ENCODE peak calls at places on chromosomes 12 and 14, in six cellular contexts. W, U, M, F, H and L are unnamed samples. For H3K4me1 and H3K9me3, the result is how much of the 10 kb centered on the place peaks cover.

GRCh38 chr14:76876076-76876475 is 49.9 kb downstream of the LRRC74A start:
- DNase-seq in W (peak), U (peak), M (peak), F (no peak), H (peak), L (no peak)

GRCh38 chr14:94769413-94770250 is at the start of gene GSC:
- DNase-seq in W (peak), U (no peak), M (no peak), F (peak), H (peak), L (no peak)

GRCh38 chr12:6613776-6614512 is 6.8 kb upstream of the CHD4 start:
- DNase-seq in W (peak), U (peak), M (no peak), F (peak), H (peak), L (peak)

GRCh38 chr12:127191124-127191523 is 1075.8 kb upstream of the TMEM132C start:
- DNase-seq in W (no peak), U (no peak), M (no peak), F (no peak), H (no peak), L (no peak)

GRCh38 chr14:93901813-93902212 is 25.3 kb upstream of the FAM181A start:
- DNase-seq in W (no peak), U (no peak), M (no peak), F (peak), H (no peak), L (no peak)

GRCh38 chr14:73463411-73463810 is 5.1 kb upstream of the NUMB start:
- DNase-seq in W (peak), U (peak), M (no peak), F (peak), H (no peak), L (peak)

GRCh38 chr14:92973265-92973797 is 50.4 kb downstream of the CHGA start:
- DNase-seq in W (no peak), U (peak), M (no peak), F (peak), H (peak), L (peak)

GRCh38 chr12:132158677-132159554 is 14.7 kb downstream of the NOC4L start:
- DNase-seq in W (no peak), U (no peak), M (no peak), F (no peak), H (no peak), L (no peak)

GRCh38 chr12:40152783-40153383 is 47.0 kb upstream of the SLC2A13 start:
- DNase-seq in W (peak), U (peak), M (peak), F (no peak), H (peak), L (no peak)

GRCh38 chr14:32809255-32809654 is 129.4 kb upstream of the NPAS3 start:
- DNase-seq in W (no peak), U (no peak), M (no peak), F (no peak), H (no peak), L (no peak)

GRCh38 chr14:23577004-23577681 is 1.4 kb downstream of the JPH4 start:
- DNase-seq in W (no peak), U (no peak), M (no peak), F (no peak), H (peak), L (peak)

GRCh38 chr12:41585784-41586183 is 397.7 kb downstream of the PDZRN4 start:
- DNase-seq in W (no peak), U (no peak), M (no peak), F (no peak), H (no peak), L (no peak)

GRCh38 chr12:80041691-80042090 is 57.6 kb upstream of the OTOGL start:
- DNase-seq in W (peak), U (no peak), M (no peak), F (no peak), H (no peak), L (no peak)

GRCh38 chr12:124172646-124173045 is 122.2 kb upstream of the RFLNA start:
- DNase-seq in W (no peak), U (no peak), M (no peak), F (no peak), H (no peak), L (no peak)

GRCh38 chr12:39352470-39352869 is 90.5 kb downstream of the KIF21A start:
- DNase-seq in W (no peak), U (no peak), M (no peak), F (no peak), H (no peak), L (no peak)

GRCh38 chr14:99675951-99676350 is 8.1 kb upstream of the CYP46A1 start:
- DNase-seq in W (no peak), U (no peak), M (no peak), F (no peak), H (no peak), L (no peak)

GRCh38 chr14:76961631-76962302 is 66.7 kb downstream of the IRF2BPL start:
- DNase-seq in W (peak), U (peak), M (peak), F (peak), H (peak), L (peak)

GRCh38 chr12:5428332-5429221 is 3.3 kb upstream of the NTF3 start:
- DNase-seq in W (peak), U (no peak), M (no peak), F (no peak), H (no peak), L (no peak)

GRCh38 chr14:89787525-89787924 is 167.0 kb downstream of the EFCAB11 start:
- DNase-seq in W (no peak), U (no peak), M (no peak), F (no peak), H (no peak), L (no peak)

GRCh38 chr12:132562489-132563045 is 47.8 kb downstream of the LRCOL1 start:
- DNase-seq in W (no peak), U (no peak), M (no peak), F (no peak), H (no peak), L (no peak)

GRCh38 chr14:68800361-68800760 is 7.5 kb upstream of the ZFP36L1 start:
- DNase-seq in W (peak), U (no peak), M (no peak), F (no peak), H (no peak), L (no peak)

GRCh38 chr14:99562848-99563748 is 40.9 kb downstream of the CCDC85C start:
- DNase-seq in W (peak), U (peak), M (no peak), F (peak), H (peak), L (no peak)

GRCh38 chr12:24404086-24404815 is 454.8 kb upstream of the SOX5 start:
- DNase-seq in W (peak), U (no peak), M (no peak), F (no peak), H (no peak), L (no peak)

DNA sequence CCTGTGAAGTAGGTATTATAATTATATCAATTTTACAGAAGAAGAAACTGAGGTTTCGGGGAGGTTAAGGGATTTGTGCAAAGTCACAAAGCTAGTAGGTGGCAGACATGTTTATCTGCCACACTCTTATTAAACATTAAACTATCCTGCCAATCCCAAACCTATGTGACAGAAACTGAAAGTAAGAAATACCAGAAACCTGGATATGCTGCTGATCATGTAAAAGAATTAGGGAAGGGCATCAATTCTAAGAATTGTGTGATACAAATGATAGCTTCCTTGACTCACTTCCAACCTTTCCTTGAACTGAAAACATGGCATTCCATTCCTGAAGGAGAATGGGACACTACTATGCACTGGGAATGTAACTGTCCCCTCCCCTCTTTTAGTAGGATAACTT is 16.9 kb downstream of the TAOK3 start:
- DNase-seq in W (no peak), U (no peak), M (no peak), F (no peak), H (no peak), L (no peak)
- H3K4me1 ChIP-seq in W (under half), U (under half), M (under half), F (under half), H (under half), L (under half)

GRCh38 chr12:99413751-99414150 is 233.8 kb upstream of the GARIN6 start:
- DNase-seq in W (no peak), U (no peak), M (no peak), F (no peak), H (no peak), L (no peak)
- H3K9me3 ChIP-seq in W (under half), U (under half), M (under half), F (under half), H (under half), L (under half)

DNA sequence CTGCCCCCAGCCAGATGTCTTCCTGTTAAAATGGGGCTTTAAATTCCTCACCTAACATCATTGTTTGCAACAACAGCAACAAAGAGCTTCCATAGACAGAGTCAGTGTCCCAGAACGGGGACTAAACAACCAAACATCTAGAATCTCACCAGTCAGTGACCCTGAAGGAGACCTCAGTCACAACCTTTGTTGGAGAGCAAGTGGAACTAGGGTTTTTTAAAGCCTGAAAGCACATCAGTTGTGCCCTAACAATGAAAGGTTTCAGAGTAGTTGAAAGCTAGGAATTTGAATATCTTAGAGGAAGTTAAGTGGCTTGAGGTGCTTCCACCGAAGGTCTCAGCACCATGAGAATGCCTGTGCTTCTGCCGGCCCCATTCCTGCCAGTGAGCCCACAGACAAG is 5.0 kb upstream of the ALDH2 start:
- DNase-seq in W (no peak), U (no peak), M (no peak), F (no peak), H (no peak), L (no peak)
- H3K4me1 ChIP-seq in W (under half), U (under half), M (under half), F (under half), H (under half), L (under half)

GRCh38 chr12:57658890-57659289 is 25.9 kb upstream of the B4GALNT1 start:
- DNase-seq in W (no peak), U (no peak), M (no peak), F (no peak), H (no peak), L (no peak)
- H3K9me3 ChIP-seq in W (under half), U (under half), M (under half), F (under half), H (under half), L (under half)

DNA sequence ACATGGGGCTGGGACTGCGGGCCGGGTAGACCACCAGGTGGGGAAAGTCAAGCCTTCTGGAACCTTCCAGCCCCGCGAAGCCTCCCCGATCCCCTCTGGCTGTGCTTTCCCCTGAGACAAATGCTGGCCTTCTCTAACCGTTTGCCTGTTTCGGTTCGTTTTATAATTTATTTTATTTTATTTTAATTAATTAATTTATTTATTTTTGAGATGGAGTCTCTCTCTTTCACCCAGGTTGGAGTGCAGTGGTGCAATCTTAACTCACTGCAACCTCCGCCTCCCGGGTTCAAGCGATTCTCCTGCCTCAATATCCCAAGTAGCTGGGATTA is 16.8 kb upstream of the DLK1 start:
- DNase-seq in W (no peak), U (no peak), M (no peak), F (no peak), H (no peak), L (no peak)
- H3K4me1 ChIP-seq in W (under half), U (under half), M (under half), F (under half), H (under half), L (under half)

DNA sequence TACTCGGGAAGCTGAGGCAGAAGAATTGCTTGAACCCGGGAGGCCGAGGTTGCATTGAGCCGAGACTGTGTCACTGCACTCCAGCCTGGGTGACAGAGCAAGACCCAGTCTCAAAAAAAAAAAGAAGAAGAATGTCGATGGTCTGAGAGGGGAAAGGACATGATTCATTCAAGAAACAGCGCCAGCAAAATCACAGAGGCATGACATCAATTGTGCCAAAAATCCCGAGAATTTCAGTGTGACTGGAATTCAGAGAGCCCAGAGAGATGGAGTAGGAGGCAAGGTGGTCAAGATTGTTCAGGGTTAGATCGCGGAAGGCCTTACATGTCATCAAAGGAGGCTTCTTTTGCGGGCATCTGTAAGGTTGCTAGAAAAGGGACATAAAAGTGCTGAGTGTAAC is 483.3 kb downstream of the VRK1 start:
- DNase-seq in W (no peak), U (no peak), M (no peak), F (no peak), H (no peak), L (no peak)
- H3K9me3 ChIP-seq in W (under half), U (under half), M (under half), F (under half), H (under half), L (under half)

GRCh38 chr14:56172074-56172473 is 53.9 kb downstream of the PELI2 start:
- DNase-seq in W (no peak), U (no peak), M (no peak), F (no peak), H (no peak), L (no peak)
- H3K4me1 ChIP-seq in W (under half), U (under half), M (under half), F (under half), H (under half), L (under half)

DNA sequence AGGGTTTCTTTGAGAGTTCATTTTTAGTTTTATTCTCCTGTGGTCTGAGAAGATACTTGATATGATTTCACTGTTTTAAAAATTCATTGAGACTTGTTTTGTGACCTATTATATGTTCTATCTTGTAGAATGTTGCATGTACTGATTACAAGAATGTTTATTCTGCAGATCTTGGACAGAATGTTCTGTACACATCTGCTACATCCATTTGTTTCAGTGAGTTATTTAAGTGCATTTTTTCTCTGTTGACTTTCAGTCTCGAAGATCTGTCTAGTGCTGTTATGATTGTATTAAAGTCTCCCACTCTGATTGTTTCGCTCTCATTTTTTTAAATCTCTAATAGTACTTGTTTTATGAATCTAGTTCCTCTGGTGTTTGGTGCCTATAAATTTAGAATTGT is 1319.8 kb downstream of the TMEM121 start:
- DNase-seq in W (no peak), U (no peak), M (no peak), F (no peak), H (no peak), L (no peak)
- H3K9me3 ChIP-seq in W (under half), U (under half), M (under half), F (under half), H (under half), L (under half)

GRCh38 chr14:91036741-91037469 is 23.5 kb downstream of the RPS6KA5 start:
- DNase-seq in W (no peak), U (no peak), M (no peak), F (no peak), H (no peak), L (no peak)

GRCh38 chr14:91041450-91041849 is 19.0 kb downstream of the RPS6KA5 start:
- DNase-seq in W (no peak), U (no peak), M (no peak), F (no peak), H (no peak), L (no peak)

GRCh38 chr14:91035855-91036254 is 24.6 kb downstream of the RPS6KA5 start:
- DNase-seq in W (no peak), U (no peak), M (no peak), F (no peak), H (no peak), L (no peak)

GRCh38 chr14:91038439-91038838 is 22.0 kb downstream of the RPS6KA5 start:
- DNase-seq in W (no peak), U (no peak), M (no peak), F (no peak), H (no peak), L (no peak)

GRCh38 chr14:91040545-91040944 is 19.9 kb downstream of the RPS6KA5 start:
- DNase-seq in W (no peak), U (no peak), M (no peak), F (no peak), H (no peak), L (no peak)
- H3K4me1 ChIP-seq in W (under half), U (under half), M (under half), F (under half), H (under half), L (under half)

GRCh38 chr14:22010532-22011242 is 337.1 kb upstream of the OR4E1 start:
- DNase-seq in W (no peak), U (no peak), M (no peak), F (no peak), H (no peak), L (no peak)

GRCh38 chr14:22008766-22009165 is 335.1 kb upstream of the OR4E1 start:
- DNase-seq in W (no peak), U (no peak), M (no peak), F (no peak), H (no peak), L (no peak)

GRCh38 chr14:22011243-22011642 is 337.6 kb upstream of the OR4E1 start:
- DNase-seq in W (no peak), U (no peak), M (no peak), F (no peak), H (no peak), L (no peak)

GRCh38 chr14:22008098-22008412 is 334.4 kb upstream of the OR4E1 start:
- DNase-seq in W (no peak), U (no peak), M (no peak), F (no peak), H (no peak), L (no peak)

GRCh38 chr14:22012452-22012851 is 338.8 kb upstream of the OR4E1 start:
- DNase-seq in W (no peak), U (no peak), M (no peak), F (no peak), H (no peak), L (no peak)
- H3K9me3 ChIP-seq in W (under half), U (under half), M (under half), F (under half), H (under half), L (under half)